ENCODE peak calls at places on chromosomes 6 and 20, in four cellular contexts. X is thoracic aorta, E is psoas muscle, A is adrenal gland. N is an unnamed sample. For H3K36me3, the result is how much of the 10 kb centered on the place peaks cover.

GRCh38 chr6:104640141-104640700 is 219.5 kb downstream of the HACE1 start:
- DNase-seq in A (no peak), E (no peak), X (no peak), N (no peak)

GRCh38 chr6:157791461-157791860 is 31.6 kb upstream of the SNX9 start:
- DNase-seq in A (no peak), X (no peak), E (no peak), N (peak)

GRCh38 chr20:61537721-61538480 is 285.8 kb downstream of the CDH4 start:
- DNase-seq in X (no peak), A (no peak), E (no peak), N (no peak)

GRCh38 chr20:17654649-17655285 is 27.3 kb downstream of the RRBP1 start:
- DNase-seq in E (peak), A (no peak), X (no peak), N (peak)

GRCh38 chr20:47349365-47350180 is 6.9 kb downstream of the ZMYND8 start:
- DNase-seq in X (no peak), E (no peak), A (no peak), N (no peak)

GRCh38 chr6:161630674-161631073 is 356.8 kb upstream of the AGPAT4 start:
- DNase-seq in E (no peak), A (no peak), X (no peak), N (no peak)

GRCh38 chr6:3376888-3377535 is 79.8 kb downstream of the SLC22A23 start:
- DNase-seq in A (no peak), X (no peak), E (no peak), N (no peak)

GRCh38 chr6:170456886-170457698 is 96.0 kb downstream of the PSMB1 start:
- DNase-seq in E (no peak), X (no peak), A (no peak), N (no peak)

GRCh38 chr6:51152594-51152993 is 333.9 kb downstream of the TFAP2B start:
- DNase-seq in E (no peak), A (no peak), X (no peak), N (no peak)

GRCh38 chr6:157753291-157753690 is 69.8 kb upstream of the SNX9 start:
- DNase-seq in E (no peak), X (no peak), A (no peak), N (peak)

GRCh38 chr6:84182001-84182400 is 45.4 kb downstream of the CEP162 start:
- DNase-seq in X (no peak), E (no peak), A (no peak), N (no peak)

GRCh38 chr6:137264308-137265075 is 45.3 kb upstream of the IFNGR1 start:
- DNase-seq in E (peak), A (peak), X (no peak), N (no peak)

GRCh38 chr6:44036699-44037101 is 90.6 kb downstream of the MRPL14 start:
- DNase-seq in A (peak), E (no peak), X (no peak), N (no peak)

GRCh38 chr6:129331450-129332138 is 378.4 kb downstream of the ARHGAP18 start:
- DNase-seq in X (no peak), E (no peak), A (no peak), N (peak)

GRCh38 chr20:33291416-33291815 is 8.4 kb downstream of the BPIFB1 start:
- DNase-seq in E (no peak), A (no peak), X (no peak), N (no peak)

DNA sequence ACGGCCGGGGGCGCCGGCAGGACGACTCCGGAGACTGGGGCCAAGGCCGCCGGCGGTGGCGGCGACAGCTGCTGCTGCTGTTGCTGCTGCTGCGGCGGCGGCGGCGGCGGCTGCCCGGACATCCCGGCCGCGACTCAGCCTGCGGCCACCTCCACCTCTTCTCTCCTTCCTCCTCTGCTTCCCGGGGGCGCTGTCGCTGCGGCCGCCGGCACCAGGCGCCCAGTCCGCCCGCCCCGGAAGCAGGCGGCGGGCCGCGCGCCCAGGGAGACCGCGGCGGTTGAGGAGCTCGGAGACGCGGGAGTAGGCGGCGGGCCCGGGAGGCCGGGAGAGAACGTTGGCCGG is 280 bp downstream of the RANBP9 start:
- DNase-seq in X (no peak), E (no peak), A (peak), N (no peak)
- H3K4me3 ChIP-seq in X (peak), E (peak), A (peak), N (peak)

GRCh38 chr6:140059947-140060346 is 685.5 kb upstream of the CITED2 start:
- DNase-seq in X (no peak), E (no peak), A (no peak), N (no peak)
- TF ChIP-seq CTCF in X (no peak), E (no peak), A (no peak), N (no peak)

GRCh38 chr20:13799974-13800373 is 15.1 kb downstream of the NDUFAF5 start:
- DNase-seq in X (no peak), A (no peak), E (no peak), N (no peak)
- H3K36me3 ChIP-seq in X (under half), A (half or more), E (under half), N (under half)

GRCh38 chr6:90284745-90285481 is 11.7 kb downstream of the BACH2 start:
- DNase-seq in X (no peak), A (no peak), E (no peak), N (peak)

GRCh38 chr6:90288404-90288803 is 8.2 kb downstream of the BACH2 start:
- DNase-seq in A (no peak), X (no peak), E (no peak), N (no peak)

GRCh38 chr6:90285611-90286381 is 10.8 kb downstream of the BACH2 start:
- DNase-seq in A (peak), X (peak), E (peak), N (peak)

GRCh38 chr6:90286884-90287488 is 9.7 kb downstream of the BACH2 start:
- DNase-seq in E (no peak), A (no peak), X (no peak), N (peak)

GRCh38 chr6:90284236-90284744 is 12.4 kb downstream of the BACH2 start:
- DNase-seq in E (no peak), A (peak), X (no peak), N (peak)
- H3K4me3 ChIP-seq in E (peak), A (peak), X (peak), N (peak)

GRCh38 chr6:150894935-150895686 is 29.6 kb downstream of the MTHFD1L start:
- DNase-seq in E (no peak), X (no peak), A (no peak), N (peak)
- TF ChIP-seq CTCF in E (no peak), X (no peak), A (no peak), N (no peak)

GRCh38 chr20:21161926-21162325 is 36.0 kb downstream of the KIZ start:
- DNase-seq in E (no peak), A (no peak), X (no peak), N (no peak)

GRCh38 chr20:21162631-21163030 is 36.7 kb downstream of the KIZ start:
- DNase-seq in E (no peak), X (no peak), A (no peak), N (no peak)

GRCh38 chr20:21166801-21167200 is 40.9 kb downstream of the KIZ start:
- DNase-seq in X (no peak), A (no peak), E (no peak), N (no peak)

GRCh38 chr20:21172626-21173025 is 46.7 kb downstream of the KIZ start:
- DNase-seq in X (no peak), A (no peak), E (no peak), N (no peak)

DNA sequence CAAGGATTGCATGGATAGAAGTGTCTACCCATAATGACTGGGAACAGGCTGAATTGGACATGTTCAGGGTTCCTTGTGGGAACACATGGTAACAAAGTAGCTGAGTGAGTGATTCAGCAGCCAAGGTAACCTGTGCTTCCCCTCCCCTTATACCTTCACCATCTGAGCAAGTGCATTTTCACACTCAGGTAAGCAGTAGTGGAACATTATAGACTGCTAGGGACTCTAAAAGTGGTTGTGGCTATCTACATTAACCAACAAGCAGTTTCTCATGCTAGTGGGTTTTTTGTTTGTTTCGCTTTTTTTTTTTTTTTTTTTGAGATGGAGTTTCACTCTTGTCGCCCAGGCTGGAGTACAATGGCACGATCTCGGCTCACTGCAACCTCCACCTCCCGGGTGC is 41.4 kb downstream of the KIZ start:
- DNase-seq in E (no peak), X (no peak), A (no peak), N (no peak)
- H3K36me3 ChIP-seq in E (under half), X (under half), A (under half), N (under half)

GRCh38 chr6:90368001-90368400 is 71.4 kb upstream of the BACH2 start:
- DNase-seq in X (no peak), E (no peak), A (no peak), N (no peak)

GRCh38 chr6:90370493-90370959 is 73.9 kb upstream of the BACH2 start:
- DNase-seq in E (no peak), X (no peak), A (no peak), N (no peak)

GRCh38 chr6:90369024-90369519 is 72.4 kb upstream of the BACH2 start:
- DNase-seq in X (peak), E (peak), A (peak), N (peak)

GRCh38 chr6:90369651-90370050 is 73.0 kb upstream of the BACH2 start:
- DNase-seq in E (no peak), A (no peak), X (no peak), N (no peak)

DNA sequence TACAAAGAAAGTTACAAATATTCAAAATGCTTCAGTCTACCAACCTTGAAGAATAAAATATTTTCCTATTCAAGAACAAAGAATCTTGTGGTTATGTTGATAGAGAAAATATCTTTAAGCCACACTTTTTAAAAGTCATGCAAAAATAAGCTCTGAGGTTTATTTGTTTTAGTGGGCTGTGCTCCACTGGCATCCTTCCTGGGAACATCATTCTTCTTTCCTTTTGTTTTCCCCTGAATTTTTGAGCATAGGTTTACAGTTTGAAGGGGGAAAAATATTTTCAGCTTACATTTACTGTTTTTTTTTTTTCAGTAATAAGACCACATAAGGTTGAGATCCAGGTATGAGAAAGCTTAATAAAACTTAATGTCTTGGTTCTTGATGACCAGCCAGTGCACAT is 72.0 kb upstream of the BACH2 start:
- DNase-seq in X (no peak), A (no peak), E (no peak), N (no peak)
- H3K4me3 ChIP-seq in X (no peak), A (no peak), E (no peak), N (no peak)

GRCh38 chr6:33787954-33788693 is 806 bp downstream of the LEMD2 start:
- DNase-seq in A (peak), E (peak), X (no peak), N (no peak)
- TF ChIP-seq CTCF in A (no peak), E (no peak), X (no peak), N (no peak)

GRCh38 chr20:45948742-45949541 is 14.5 kb downstream of the PCIF1 start:
- DNase-seq in A (no peak), X (no peak), E (no peak), N (no peak)
- H3K36me3 ChIP-seq in A (half or more), X (half or more), E (under half), N (under half)

DNA sequence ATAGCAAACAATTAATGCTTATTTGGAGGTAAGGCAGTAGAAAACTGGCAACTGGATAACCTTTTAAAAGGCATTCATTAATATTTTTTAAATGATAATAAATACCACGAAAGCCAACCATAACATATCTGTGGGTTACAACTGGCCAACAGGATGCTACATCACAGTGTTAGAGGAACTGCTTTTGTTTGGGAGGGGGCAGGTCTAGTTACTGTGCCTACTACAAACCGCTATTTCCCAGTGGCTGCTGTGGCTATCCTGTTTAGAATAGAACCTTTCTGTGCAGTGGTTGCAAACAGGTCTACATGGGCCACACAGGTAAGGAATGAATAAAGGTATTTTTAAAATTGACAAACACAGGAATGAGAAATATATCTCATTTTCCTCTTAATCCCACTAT is 976 bp downstream of the PIGT start:
- DNase-seq in X (no peak), E (no peak), A (no peak), N (no peak)
- H3K4me3 ChIP-seq in X (peak), E (peak), A (peak), N (peak)